ENCODE peak calls at places on chromosome 16, in four cellular contexts. W, R, A and B are unnamed samples.

GRCh38 chr16:6576646-6577045 is 756.0 kb upstream of the RBFOX1 start:
- DNase-seq in R (no peak), W (no peak), A (no peak), B (no peak)

GRCh38 chr16:85202631-85203461 is 90.6 kb upstream of the CIBAR2 start:
- DNase-seq in W (no peak), R (peak), A (peak), B (no peak)

GRCh38 chr16:8547756-8548155 is 42.6 kb downstream of the TMEM114 start:
- DNase-seq in A (no peak), R (no peak), W (no peak), B (no peak)

GRCh38 chr16:70428178-70428998 is 10.5 kb downstream of the ST3GAL2 start:
- DNase-seq in R (peak), A (peak), W (no peak), B (peak)

GRCh38 chr16:67547423-67548264 is 14.7 kb upstream of the CTCF start:
- DNase-seq in R (peak), A (no peak), W (peak), B (no peak)

GRCh38 chr16:84614914-84615813 is 2.7 kb downstream of the COTL1 start:
- DNase-seq in A (no peak), R (no peak), W (no peak), B (no peak)

GRCh38 chr16:67841816-67842508 is at the start of gene THAP11:
- DNase-seq in R (peak), W (peak), A (peak), B (peak)

GRCh38 chr16:3542601-3543373 is 34.4 kb downstream of the NLRC3 start:
- DNase-seq in R (no peak), W (no peak), A (no peak), B (no peak)

GRCh38 chr16:12245923-12246290 is 269.4 kb downstream of the SNX29 start:
- DNase-seq in W (no peak), R (no peak), A (no peak), B (no peak)

GRCh38 chr16:68377667-68378420 is 67.0 kb downstream of the PRMT7 start:
- DNase-seq in A (no peak), R (no peak), W (no peak), B (no peak)

GRCh38 chr16:70689035-70689969 is 3.4 kb upstream of the MTSS2 start:
- DNase-seq in W (no peak), A (no peak), R (peak), B (no peak)

GRCh38 chr16:3012246-3012645 is 477 bp upstream of the CLDN9 start:
- DNase-seq in A (no peak), R (no peak), W (no peak), B (no peak)

GRCh38 chr16:1151424-1152122 is 1.3 kb upstream of the CACNA1H start:
- DNase-seq in R (no peak), A (no peak), W (no peak), B (no peak)

GRCh38 chr16:68744744-68745280 is 7.7 kb downstream of the CDH1 start:
- DNase-seq in R (no peak), A (peak), W (no peak), B (no peak)

GRCh38 chr16:4098496-4098895 is 17.7 kb downstream of the ADCY9 start:
- DNase-seq in A (no peak), W (no peak), R (no peak), B (no peak)

GRCh38 chr16:5065813-5066212 is at the start of gene C16orf89:
- DNase-seq in W (no peak), A (no peak), R (peak), B (no peak)

GRCh38 chr16:49469930-49470451 is 96.4 kb downstream of the C16orf78 start:
- DNase-seq in W (no peak), A (no peak), R (peak), B (peak)

GRCh38 chr16:35598696-35599332 is 2139.4 kb downstream of the TP53TG3F start:
- DNase-seq in A (no peak), R (no peak), W (no peak), B (no peak)

GRCh38 chr16:50252082-50252611 is 14.2 kb upstream of the ADCY7 start:
- DNase-seq in A (no peak), R (no peak), W (no peak), B (no peak)

GRCh38 chr16:85314633-85315032 is 202.4 kb upstream of the CIBAR2 start:
- DNase-seq in R (no peak), A (no peak), W (no peak), B (no peak)

GRCh38 chr16:9042943-9043680 is 48.3 kb upstream of the HAPSTR1 start:
- DNase-seq in W (no peak), R (no peak), A (peak), B (no peak)

GRCh38 chr16:75044800-75045361 is 46.1 kb downstream of the ZNRF1 start:
- DNase-seq in R (peak), W (no peak), A (peak), B (no peak)

GRCh38 chr16:31458073-31458834 is 1.0 kb upstream of the ARMC5 start:
- DNase-seq in W (peak), A (peak), R (peak), B (peak)

GRCh38 chr16:66899945-66900688 is 18.6 kb downstream of the CDH16 start:
- DNase-seq in A (peak), W (no peak), R (peak), B (no peak)

GRCh38 chr16:48605518-48606110 is 4.4 kb downstream of the N4BP1 start:
- DNase-seq in W (no peak), R (no peak), A (no peak), B (no peak)

GRCh38 chr16:996672-997071 is 15.1 kb downstream of the SOX8 start:
- DNase-seq in A (no peak), R (no peak), W (peak), B (no peak)

GRCh38 chr16:19555938-19556778 is 655 bp downstream of the VPS35L start:
- DNase-seq in W (no peak), R (no peak), A (peak), B (no peak)

GRCh38 chr16:56262148-56262878 is 71.0 kb downstream of the GNAO1 start:
- DNase-seq in W (peak), R (peak), A (no peak), B (no peak)

GRCh38 chr16:5971106-5971505 is 873.5 kb upstream of the EEF2KMT start:
- DNase-seq in A (no peak), R (no peak), W (no peak), B (no peak)

GRCh38 chr16:57858635-57859034 is 56.3 kb upstream of the KIFC3 start:
- DNase-seq in A (no peak), W (no peak), R (no peak), B (no peak)

GRCh38 chr16:57855188-57855587 is 52.9 kb upstream of the KIFC3 start:
- DNase-seq in R (no peak), W (no peak), A (no peak), B (no peak)

GRCh38 chr16:57862698-57863433 is 60.6 kb upstream of the KIFC3 start:
- DNase-seq in W (no peak), A (no peak), R (no peak), B (no peak)

GRCh38 chr16:57863434-57864160 is 61.3 kb upstream of the KIFC3 start:
- DNase-seq in W (no peak), A (peak), R (peak), B (no peak)

GRCh38 chr16:57859331-57859730 is 57.0 kb upstream of the KIFC3 start:
- DNase-seq in W (no peak), R (no peak), A (peak), B (no peak)
- TF ChIP-seq CTCF in W (no peak), R (no peak), A (peak), B (no peak)

GRCh38 chr16:77208382-77208781 is 9.2 kb downstream of the SYCE1L start:
- DNase-seq in W (no peak), R (no peak), A (no peak), B (no peak)

GRCh38 chr16:77213542-77214108 is 14.4 kb downstream of the SYCE1L start:
- DNase-seq in A (peak), R (no peak), W (no peak), B (no peak)

GRCh38 chr16:77214411-77215138 is 15.4 kb downstream of the SYCE1L start:
- DNase-seq in W (no peak), A (no peak), R (no peak), B (no peak)

GRCh38 chr16:77212736-77213541 is 13.7 kb downstream of the SYCE1L start:
- DNase-seq in A (peak), W (peak), R (peak), B (peak)

GRCh38 chr16:77211880-77212735 is 12.9 kb downstream of the SYCE1L start:
- DNase-seq in A (peak), W (peak), R (no peak), B (peak)
- TF ChIP-seq CTCF in A (no peak), W (no peak), R (no peak), B (no peak)

DNA sequence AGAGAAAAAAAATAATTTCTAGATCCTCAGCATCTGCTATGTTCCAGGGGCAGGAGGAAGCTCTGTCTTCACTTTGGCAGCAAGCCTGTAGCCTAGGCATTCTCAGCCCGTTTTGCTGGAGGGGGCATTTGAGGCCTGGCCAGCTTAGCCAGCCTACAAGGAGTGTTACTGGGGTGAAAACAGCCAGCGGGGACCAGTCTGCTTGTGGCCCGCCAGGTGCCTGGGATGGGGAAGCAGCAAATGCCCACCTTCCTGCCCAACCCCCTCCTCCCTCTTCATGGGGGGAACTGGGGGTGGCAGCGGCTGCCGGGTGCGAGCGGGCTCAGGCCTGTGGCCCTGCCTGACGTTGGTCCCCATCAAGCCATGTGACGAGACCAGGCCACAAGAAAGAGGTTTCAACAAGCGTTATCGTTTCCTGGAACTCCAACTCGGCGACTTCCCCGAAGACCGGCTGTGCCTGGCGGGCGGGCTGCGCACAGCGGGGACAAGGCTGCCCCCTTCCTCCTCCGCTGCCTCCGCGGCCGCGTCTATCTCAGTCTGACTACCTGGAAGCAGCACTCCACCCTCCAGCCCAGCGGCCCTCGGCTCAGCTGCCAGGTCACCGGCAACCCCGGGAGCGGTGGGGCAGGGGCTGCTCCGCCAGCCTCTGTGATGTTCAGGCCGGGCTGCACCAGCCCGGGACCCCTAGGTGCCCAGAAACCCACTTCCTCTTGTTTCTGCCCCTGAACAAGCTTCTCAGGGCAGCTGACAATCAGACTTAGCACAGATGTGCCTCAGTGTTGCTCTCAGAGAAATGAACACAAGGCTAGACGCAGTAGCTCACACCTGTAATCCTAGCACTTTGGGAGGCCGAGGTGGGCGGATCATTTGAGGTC is 22.9 kb downstream of the SOCS1 start:
- DNase-seq in R (no peak), W (peak), A (no peak), B (peak)
- TF ChIP-seq CTCF in R (no peak), W (no peak), A (no peak), B (no peak)

DNA sequence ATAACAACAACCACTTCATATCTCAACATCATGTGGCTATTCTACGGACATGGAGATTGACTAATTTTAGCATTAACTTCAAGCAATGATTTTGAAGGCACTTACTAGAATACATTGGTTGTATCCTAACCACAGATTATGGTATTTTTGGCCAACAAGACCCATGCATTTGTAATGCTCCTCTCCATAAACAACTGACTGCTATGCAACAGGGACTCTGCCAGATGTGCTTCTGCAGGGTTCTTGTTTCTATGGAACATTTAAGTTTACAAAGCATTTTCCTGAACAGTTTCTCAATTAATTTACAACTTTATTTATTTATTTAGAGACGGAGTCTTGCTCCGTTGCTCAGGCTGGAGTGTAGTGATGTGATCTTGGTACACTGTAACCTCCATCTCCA is 178.0 kb downstream of the PARN start:
- DNase-seq in R (no peak), A (no peak), W (no peak), B (no peak)
- TF ChIP-seq CTCF in R (no peak), A (no peak), W (no peak), B (no peak)

DNA sequence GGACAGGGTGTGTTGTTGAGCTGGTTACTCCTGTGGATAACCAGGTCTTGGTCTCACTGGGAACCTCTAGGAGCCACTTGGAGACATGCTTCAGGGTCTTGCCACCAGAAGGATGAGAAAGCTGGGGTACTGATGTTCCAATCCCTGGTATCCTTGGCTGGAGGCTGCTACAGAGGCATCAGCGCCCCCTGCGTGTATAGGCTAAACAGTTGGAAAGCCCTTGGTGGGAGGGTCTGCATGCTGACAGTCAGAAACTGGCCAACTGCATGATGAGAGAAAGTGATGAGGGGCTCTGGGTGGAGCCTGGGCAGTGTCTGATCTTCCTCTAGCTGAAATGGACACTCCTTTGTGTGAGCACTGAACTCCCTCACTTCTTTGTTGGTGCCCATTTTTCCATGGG is 536.9 kb downstream of the XYLT1 start:
- DNase-seq in A (no peak), R (no peak), W (no peak), B (no peak)
- TF ChIP-seq CTCF in A (no peak), R (no peak), W (no peak), B (no peak)